ENCODE peak calls at places on chromosome 2, in eight cellular contexts. H, D, J, A, R, L, G and N are unnamed samples.

GRCh38 chr2:205078762-205079161 is 533.5 kb downstream of the PARD3B start:
- DNase-seq in H (no peak), D (no peak), J (no peak), A (no peak), R (no peak), L (no peak), G (no peak), N (no peak)

GRCh38 chr2:242010567-242011513 is 141.3 kb downstream of the RTP5 start:
- DNase-seq in H (peak), D (peak), J (no peak), A (peak), R (no peak), L (no peak), G (peak), N (peak)

GRCh38 chr2:222671259-222672067 is at the start of gene MOGAT1:
- DNase-seq in H (no peak), D (no peak), J (peak), A (no peak), R (no peak), L (peak), G (peak), N (peak)

GRCh38 chr2:95362486-95362885 is 40.0 kb upstream of the FAHD2A start:
- DNase-seq in H (no peak), D (peak), J (no peak), A (no peak), R (no peak), L (no peak), G (no peak), N (peak)

GRCh38 chr2:42863751-42864150 is 71.4 kb upstream of the HAAO start:
- DNase-seq in H (no peak), D (peak), J (no peak), A (no peak), R (no peak), L (no peak), G (no peak), N (no peak)

GRCh38 chr2:28664120-28664842 is 87.3 kb upstream of the PPP1CB start:
- DNase-seq in H (peak), D (no peak), J (peak), A (no peak), R (peak), L (peak), G (peak), N (no peak)

GRCh38 chr2:8030694-8031303 is 651.1 kb upstream of the ID2 start:
- DNase-seq in H (peak), D (no peak), J (no peak), A (no peak), R (no peak), L (no peak), G (no peak), N (no peak)

GRCh38 chr2:240060977-240061591 is 7.8 kb upstream of the OR6B3 start:
- DNase-seq in H (peak), D (no peak), J (peak), A (peak), R (no peak), L (no peak), G (peak), N (no peak)

GRCh38 chr2:220143336-220143735 is 515.9 kb downstream of the SLC4A3 start:
- DNase-seq in H (peak), D (no peak), J (no peak), A (no peak), R (no peak), L (no peak), G (no peak), N (no peak)

GRCh38 chr2:202436631-202437030 is 60.5 kb downstream of the BMPR2 start:
- DNase-seq in H (peak), D (no peak), J (no peak), A (no peak), R (no peak), L (no peak), G (no peak), N (no peak)

GRCh38 chr2:231611273-231612198 is 18.9 kb downstream of the TEX44 start:
- DNase-seq in H (peak), D (no peak), J (peak), A (no peak), R (peak), L (no peak), G (peak), N (no peak)

GRCh38 chr2:203451011-203451410 is 84.1 kb downstream of the RAPH1 start:
- DNase-seq in H (peak), D (no peak), J (no peak), A (no peak), R (no peak), L (no peak), G (no peak), N (no peak)

GRCh38 chr2:70728128-70728527 is 39.9 kb downstream of the ADD2 start:
- DNase-seq in H (no peak), D (no peak), J (no peak), A (no peak), R (no peak), L (no peak), G (no peak), N (no peak)

GRCh38 chr2:112644155-112644932 is 1.4 kb upstream of the SLC20A1 start:
- DNase-seq in H (no peak), D (no peak), J (peak), A (no peak), R (no peak), L (no peak), G (peak), N (no peak)

GRCh38 chr2:69185807-69186206 is 172.8 kb downstream of the ANTXR1 start:
- DNase-seq in H (peak), D (no peak), J (no peak), A (no peak), R (no peak), L (no peak), G (no peak), N (no peak)

GRCh38 chr2:128306931-128307460 is 11.7 kb downstream of the HS6ST1 start:
- DNase-seq in H (no peak), D (no peak), J (peak), A (no peak), R (no peak), L (peak), G (no peak), N (peak)

GRCh38 chr2:117349687-117350086 is 464.8 kb upstream of the DDX18 start:
- DNase-seq in H (no peak), D (no peak), J (no peak), A (no peak), R (no peak), L (no peak), G (no peak), N (no peak)

DNA sequence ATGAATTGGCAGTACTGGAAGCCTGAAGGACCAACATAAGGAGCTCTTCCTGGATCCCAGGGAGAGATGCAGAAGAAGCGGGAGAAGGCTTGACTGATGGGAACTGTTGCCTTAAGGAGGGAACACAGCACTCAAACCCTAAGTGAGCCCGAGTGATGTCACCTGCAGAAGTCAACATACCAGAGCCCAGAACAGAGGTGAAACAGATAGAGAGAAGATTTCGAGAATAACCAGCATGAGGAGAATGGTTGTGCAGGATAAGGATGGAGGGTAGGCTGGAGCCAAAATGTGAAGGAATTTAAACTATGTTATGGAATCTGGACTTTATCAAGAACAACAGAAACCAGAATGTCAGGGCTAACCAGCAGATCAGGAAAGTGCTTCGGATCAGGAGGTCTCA is 463.1 kb upstream of the DDX18 start:
- DNase-seq in H (no peak), D (no peak), J (no peak), A (no peak), R (no peak), L (no peak), G (no peak), N (no peak)
- TF ChIP-seq CTCF in H (no peak), D (no peak), J (no peak), A (no peak), R (no peak), L (no peak), G (no peak), N (no peak)

DNA sequence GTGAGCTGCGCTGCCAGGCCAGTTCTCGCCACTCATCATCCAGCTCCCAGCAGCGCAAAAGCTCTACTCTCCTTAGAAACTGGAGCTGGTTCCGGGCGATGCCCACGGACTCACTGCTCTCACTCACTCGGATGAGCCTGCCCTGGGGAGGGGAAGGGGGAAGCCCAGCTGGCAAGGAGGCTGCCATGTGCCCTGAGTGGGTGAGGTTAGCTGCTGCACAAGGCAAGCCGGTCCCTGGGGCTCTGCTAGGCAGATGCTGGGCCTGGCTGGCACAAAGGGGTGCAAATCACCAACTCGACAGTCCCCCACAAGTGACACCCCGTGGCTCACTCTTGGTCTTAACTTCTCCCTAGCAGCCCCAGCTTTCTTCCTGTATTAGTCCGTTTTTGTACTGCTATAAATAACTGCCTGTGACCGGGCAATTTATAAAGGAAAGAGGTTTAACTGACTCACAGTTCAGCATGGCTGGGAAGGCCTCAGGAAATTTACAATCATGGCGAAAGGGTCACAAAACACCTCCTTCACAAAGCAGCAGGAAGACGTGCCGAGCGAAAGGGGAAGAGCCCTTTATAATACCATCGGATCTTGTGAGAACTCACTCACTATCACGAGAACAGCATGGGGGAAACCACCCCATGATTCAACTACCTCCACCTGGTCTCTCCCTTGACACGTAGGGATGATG is 33.3 kb downstream of the ADCY3 start:
- DNase-seq in H (peak), D (no peak), J (no peak), A (peak), R (no peak), L (no peak), G (no peak), N (peak)
- TF ChIP-seq POLR2A in H (no peak), D (no peak), J (no peak), A (no peak), R (no peak), L (no peak), G (no peak), N (no peak)

GRCh38 chr2:105769504-105769903 is 24.8 kb downstream of the NCK2 start:
- DNase-seq in H (no peak), D (peak), J (no peak), A (no peak), R (no peak), L (no peak), G (no peak), N (no peak)
- TF ChIP-seq CTCF in H (no peak), D (no peak), J (no peak), A (no peak), R (no peak), L (no peak), G (no peak), N (no peak)

GRCh38 chr2:173963817-173964564 is 1.2 kb downstream of the SP3 start:
- DNase-seq in H (peak), D (peak), J (peak), A (peak), R (peak), L (peak), G (peak), N (peak)

GRCh38 chr2:173965372-173966025 is at the start of gene SP3:
- DNase-seq in H (peak), D (peak), J (peak), A (peak), R (peak), L (peak), G (peak), N (peak)

GRCh38 chr2:173963323-173963816 is 1.8 kb downstream of the SP3 start:
- DNase-seq in H (peak), D (peak), J (no peak), A (peak), R (peak), L (no peak), G (peak), N (no peak)

GRCh38 chr2:173966274-173967098 is 1.3 kb upstream of the SP3 start:
- DNase-seq in H (no peak), D (no peak), J (no peak), A (no peak), R (no peak), L (no peak), G (no peak), N (no peak)

GRCh38 chr2:173964565-173965371 is 405 bp downstream of the SP3 start:
- DNase-seq in H (peak), D (peak), J (peak), A (peak), R (peak), L (peak), G (peak), N (peak)
- TF ChIP-seq POLR2A in H (peak), D (no peak), J (peak), A (peak), R (peak), L (peak), G (peak), N (peak)

GRCh38 chr2:12167525-12168317 is 421.3 kb downstream of the LPIN1 start:
- DNase-seq in H (no peak), D (no peak), J (no peak), A (no peak), R (no peak), L (no peak), G (peak), N (no peak)
- TF ChIP-seq CTCF in H (no peak), D (no peak), J (no peak), A (no peak), R (peak), L (no peak), G (no peak), N (no peak)

DNA sequence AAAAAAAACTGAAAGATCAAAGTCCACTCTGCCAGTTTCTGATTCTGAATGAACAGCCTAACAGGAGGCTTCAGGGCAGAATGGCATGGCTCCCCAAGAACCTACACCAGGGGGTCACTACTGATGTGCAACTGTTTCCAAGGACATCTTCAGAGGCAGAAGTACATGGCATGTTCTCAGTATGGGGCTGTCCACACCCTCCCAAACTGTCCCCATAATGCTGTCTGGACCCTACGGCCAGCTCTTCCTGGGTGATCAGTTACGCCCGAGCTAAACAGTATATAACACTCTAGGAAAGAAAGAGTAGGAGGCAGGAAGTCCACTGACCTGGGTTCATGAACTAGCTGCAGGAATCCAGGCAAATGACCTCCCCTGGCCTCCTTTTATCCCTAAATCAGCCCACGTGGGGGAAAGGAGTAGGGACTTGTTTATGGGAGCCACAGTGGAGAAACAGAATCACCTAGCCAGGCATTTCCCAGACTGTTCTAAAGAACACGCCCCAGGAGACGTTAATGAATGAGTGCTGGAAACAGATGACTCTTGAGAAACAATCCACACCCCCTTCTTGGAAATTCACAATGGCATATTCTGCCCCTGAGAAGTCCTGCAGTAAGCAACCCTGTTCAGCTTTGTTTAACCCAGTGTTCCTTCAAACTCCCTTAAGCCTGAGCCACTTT is 2.5 kb downstream of the TMBIM1 start:
- DNase-seq in H (peak), D (no peak), J (peak), A (no peak), R (no peak), L (no peak), G (no peak), N (no peak)
- TF ChIP-seq POLR2A in H (no peak), D (no peak), J (peak), A (no peak), R (peak), L (no peak), G (peak), N (no peak)

GRCh38 chr2:140863713-140864112 is 1267.1 kb downstream of the LRP1B start:
- DNase-seq in H (peak), D (no peak), J (no peak), A (no peak), R (no peak), L (no peak), G (no peak), N (no peak)
- TF ChIP-seq CTCF in H (peak), D (no peak), J (peak), A (no peak), R (no peak), L (no peak), G (peak), N (peak)

GRCh38 chr2:6864251-6864758 is 1.4 kb downstream of the CMPK2 start:
- DNase-seq in H (no peak), D (no peak), J (no peak), A (no peak), R (no peak), L (no peak), G (no peak), N (no peak)
- TF ChIP-seq POLR2A in H (no peak), D (no peak), J (no peak), A (no peak), R (no peak), L (no peak), G (no peak), N (no peak)

DNA sequence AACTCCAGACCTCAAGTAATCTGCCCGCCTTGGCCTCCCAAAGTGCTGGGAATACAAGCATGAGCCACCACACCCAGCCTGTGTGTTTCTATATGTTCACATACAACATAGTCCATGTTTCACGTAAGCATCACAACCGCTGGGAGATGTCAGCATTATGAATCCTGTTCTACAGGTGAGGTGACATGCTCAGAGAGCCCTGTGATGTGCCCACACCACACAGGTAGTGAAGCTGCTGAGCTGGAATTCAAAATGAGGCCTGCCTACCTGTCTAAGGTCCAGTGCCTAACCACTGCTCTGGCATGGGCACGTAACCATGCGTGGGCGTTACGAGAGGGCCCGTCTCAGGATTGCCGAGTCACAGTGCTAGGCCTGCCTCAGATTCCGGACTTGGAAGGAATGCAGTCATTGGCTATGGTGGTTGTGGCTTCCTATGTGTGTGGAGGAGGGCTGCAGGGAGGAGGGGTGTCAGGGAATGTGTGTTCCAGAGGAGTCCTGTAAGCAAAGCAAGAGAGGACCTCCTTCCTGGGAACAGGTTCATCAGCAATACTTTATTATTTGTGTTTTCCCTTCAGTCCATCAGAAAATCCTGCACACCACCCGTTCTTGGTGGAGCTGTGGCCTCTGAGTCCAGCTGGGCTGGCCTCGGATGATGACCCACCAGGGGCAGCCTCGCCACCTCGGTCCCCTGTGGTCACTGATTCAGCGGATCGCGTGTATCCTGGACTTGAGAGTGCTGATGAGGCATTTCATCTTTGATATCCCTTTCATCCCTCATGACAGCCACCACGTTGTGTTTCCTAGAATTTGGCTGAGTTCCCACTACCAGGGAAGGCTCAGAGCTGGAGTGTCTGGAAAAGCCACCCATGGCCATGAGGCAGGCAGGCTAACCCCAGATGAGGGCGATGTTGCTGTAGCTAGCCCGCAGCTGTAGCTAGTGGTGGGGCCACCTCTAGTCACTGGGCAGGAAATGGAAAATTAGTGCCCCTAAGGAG is 31.1 kb downstream of the HK2 start:
- DNase-seq in H (peak), D (no peak), J (no peak), A (no peak), R (no peak), L (peak), G (no peak), N (no peak)
- TF ChIP-seq CTCF in H (peak), D (no peak), J (no peak), A (no peak), R (no peak), L (no peak), G (no peak), N (no peak)